ENCODE peak calls at places on chromosomes 16 and 17, in four cellular contexts. B is A549, L is HepG2, O is K562. U is an unnamed sample.

GRCh38 chr17:57924677-57925076 is 30.5 kb downstream of the CUEDC1 start:
- DNase-seq in B (no peak), L (no peak), O (no peak), U (no peak)

GRCh38 chr16:66930189-66930588 is 4.0 kb downstream of the CIAO2B start:
- DNase-seq in O (peak; percentile 50), L (peak; percentile 76), B (no peak), U (peak; percentile 85)

GRCh38 chr17:50361561-50362480 is 11.2 kb downstream of the MRPL27 start:
- DNase-seq in L (peak; percentile 75), B (peak; percentile 93), O (peak; percentile 93), U (peak; percentile 74)

GRCh38 chr16:2775317-2775716 is 1.8 kb downstream of the ELOB start:
- DNase-seq in L (no peak), O (no peak), B (no peak), U (no peak)

GRCh38 chr17:17671369-17672119 is 9.7 kb upstream of the RAI1 start:
- DNase-seq in B (no peak), O (no peak), L (no peak), U (no peak)

GRCh38 chr17:8375738-8376259 is 705 bp downstream of the KRABD2 start:
- DNase-seq in L (no peak), O (no peak), B (no peak), U (peak; percentile 29)

GRCh38 chr16:89449726-89450335 is 40.5 kb downstream of the ANKRD11 start:
- DNase-seq in B (no peak), L (no peak), O (no peak), U (peak; percentile 55)

GRCh38 chr16:85327731-85328664 is 215.7 kb upstream of the CIBAR2 start:
- DNase-seq in L (no peak), O (peak; percentile 90), B (no peak), U (no peak)

GRCh38 chr17:64073771-64074703 is 53.6 kb upstream of the ICAM2 start:
- DNase-seq in L (no peak), B (no peak), O (no peak), U (no peak)

GRCh38 chr17:57121308-57122042 is 36.4 kb downstream of the AKAP1 start:
- DNase-seq in B (peak; percentile 77), L (no peak), O (peak; percentile 59), U (peak; percentile 36)

GRCh38 chr16:55571-56136 is 2.0 kb downstream of the SNRNP25 start:
- DNase-seq in O (no peak), B (no peak), L (no peak), U (no peak)

GRCh38 chr17:5121186-5121841 is 5.5 kb downstream of the USP6 start:
- DNase-seq in O (no peak), L (no peak), B (no peak), U (no peak)

GRCh38 chr16:17346774-17347569 is 123.8 kb downstream of the XYLT1 start:
- DNase-seq in L (no peak), O (no peak), B (no peak), U (no peak)

GRCh38 chr16:27326738-27327585 is 13.2 kb downstream of the IL4R start:
- DNase-seq in O (no peak), L (peak; percentile 81), B (peak; percentile 84), U (peak; percentile 97)

GRCh38 chr17:58755577-58756245 is at the start of gene PPM1E:
- DNase-seq in O (peak; percentile 84), L (peak; percentile 27), B (peak; percentile 79), U (peak; percentile 26)

GRCh38 chr17:81090361-81091133 is 55.6 kb downstream of the BAIAP2 start:
- DNase-seq in O (peak; percentile 92), B (peak; percentile 36), L (no peak), U (no peak)

GRCh38 chr16:81457326-81458133 is 12.9 kb downstream of the CMIP start:
- DNase-seq in B (peak; percentile 95), L (peak; percentile 89), O (peak; percentile 88), U (peak; percentile 76)

GRCh38 chr17:44557653-44558285 is 485 bp downstream of the FZD2 start:
- DNase-seq in O (no peak), B (no peak), L (no peak), U (peak; percentile 72)

GRCh38 chr17:44556114-44556853 is 1.0 kb upstream of the FZD2 start:
- DNase-seq in O (peak; percentile 69), L (peak; percentile 15), B (peak; percentile 84), U (peak; percentile 63)

GRCh38 chr17:44559288-44560249 is 2.3 kb downstream of the FZD2 start:
- DNase-seq in L (no peak), B (no peak), O (no peak), U (no peak)

GRCh38 chr17:44556854-44557606 is at the start of gene FZD2:
- DNase-seq in B (peak; percentile 99), O (peak; percentile 95), L (peak; percentile 58), U (peak; percentile 99)

DNA sequence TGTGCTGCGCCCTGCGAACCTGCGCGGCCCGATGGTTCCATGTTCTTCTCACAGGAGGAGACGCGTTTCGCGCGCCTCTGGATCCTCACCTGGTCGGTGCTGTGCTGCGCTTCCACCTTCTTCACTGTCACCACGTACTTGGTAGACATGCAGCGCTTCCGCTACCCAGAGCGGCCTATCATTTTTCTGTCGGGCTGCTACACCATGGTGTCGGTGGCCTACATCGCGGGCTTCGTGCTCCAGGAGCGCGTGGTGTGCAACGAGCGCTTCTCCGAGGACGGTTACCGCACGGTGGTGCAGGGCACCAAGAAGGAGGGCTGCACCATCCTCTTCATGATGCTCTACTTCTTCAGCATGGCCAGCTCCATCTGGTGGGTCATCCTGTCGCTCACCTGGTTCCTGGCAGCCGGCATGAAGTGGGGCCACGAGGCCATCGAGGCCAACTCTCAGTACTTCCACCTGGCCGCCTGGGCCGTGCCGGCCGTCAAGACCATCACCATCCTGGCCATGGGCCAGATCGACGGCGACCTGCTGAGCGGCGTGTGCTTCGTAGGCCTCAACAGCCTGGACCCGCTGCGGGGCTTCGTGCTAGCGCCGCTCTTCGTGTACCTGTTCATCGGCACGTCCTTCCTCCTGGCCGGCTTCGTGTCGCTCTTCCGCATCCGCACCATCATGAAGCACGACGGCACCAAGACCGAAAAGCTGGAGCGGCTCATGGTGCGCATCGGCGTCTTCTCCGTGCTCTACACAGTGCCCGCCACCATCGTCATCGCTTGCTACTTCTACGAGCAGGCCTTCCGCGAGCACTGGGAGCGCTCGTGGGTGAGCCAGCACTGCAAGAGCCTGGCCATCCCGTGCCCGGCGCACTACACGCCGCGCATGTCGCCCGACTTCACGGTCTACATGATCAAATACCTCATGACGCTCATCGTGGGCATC is 1.3 kb downstream of the FZD2 start:
- DNase-seq in B (no peak), L (no peak), O (no peak), U (peak; percentile 60)
- TF ChIP-seq SMC3 in B (no peak), L (no peak), O (no peak), U (no peak)

GRCh38 chr17:29571883-29572681 is 3.6 kb downstream of the TP53I13 start:
- DNase-seq in O (no peak), L (no peak), B (no peak), U (no peak)
- TF ChIP-seq MAFK in O (no peak), L (no peak), B (no peak), U (no peak)

GRCh38 chr16:54291107-54291980 is 4.8 kb upstream of the IRX3 start:
- DNase-seq in L (no peak), B (no peak), O (no peak), U (no peak)

GRCh38 chr16:54287758-54288591 is 1.4 kb upstream of the IRX3 start:
- DNase-seq in L (no peak), B (no peak), O (no peak), U (no peak)

GRCh38 chr16:54288592-54289241 is 2.1 kb upstream of the IRX3 start:
- DNase-seq in O (no peak), B (no peak), L (no peak), U (no peak)

GRCh38 chr16:54290203-54291106 is 3.9 kb upstream of the IRX3 start:
- DNase-seq in B (no peak), O (no peak), L (no peak), U (no peak)

DNA sequence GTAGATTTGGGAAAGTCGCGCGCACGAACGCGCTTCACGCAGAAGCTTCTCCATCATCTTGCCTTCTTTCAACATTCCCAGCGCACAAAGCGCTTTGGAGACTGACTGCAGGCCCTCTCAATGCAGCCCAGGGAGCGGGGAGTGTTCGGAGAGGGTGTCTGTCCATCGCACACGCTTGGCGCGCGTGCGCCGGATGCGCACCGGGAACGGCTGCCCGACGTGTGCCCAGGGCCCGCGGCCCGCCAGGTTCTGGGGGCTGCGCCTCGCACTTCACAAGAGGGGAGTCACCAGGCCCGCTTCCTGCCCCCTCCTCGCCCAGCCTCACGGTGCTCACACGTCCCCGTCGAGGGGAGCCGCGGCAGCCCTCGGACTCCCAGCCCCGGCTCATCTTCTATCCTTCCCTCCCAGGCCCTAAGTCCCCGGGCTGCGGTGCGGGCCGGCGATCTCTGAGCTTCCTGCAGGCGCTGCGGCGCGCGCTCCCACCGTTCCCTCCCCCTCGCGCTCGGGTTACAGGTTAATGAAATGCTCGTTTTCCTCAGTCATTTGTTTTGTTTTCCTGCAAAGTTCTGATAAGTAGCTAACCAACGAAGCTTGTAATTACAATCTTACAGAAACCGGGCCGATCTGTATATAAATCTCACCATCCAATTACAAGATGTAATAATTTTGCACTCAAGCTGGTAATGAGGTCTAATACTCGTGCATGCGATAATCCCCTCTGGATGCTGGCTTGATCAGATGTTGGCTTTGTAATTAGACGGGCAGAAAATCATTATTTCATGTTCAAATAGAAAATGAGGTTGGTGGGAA is 2.9 kb upstream of the IRX3 start:
- DNase-seq in O (no peak), L (no peak), B (no peak), U (no peak)
- TF ChIP-seq SMC3 in O (no peak), L (no peak), B (no peak), U (no peak)

DNA sequence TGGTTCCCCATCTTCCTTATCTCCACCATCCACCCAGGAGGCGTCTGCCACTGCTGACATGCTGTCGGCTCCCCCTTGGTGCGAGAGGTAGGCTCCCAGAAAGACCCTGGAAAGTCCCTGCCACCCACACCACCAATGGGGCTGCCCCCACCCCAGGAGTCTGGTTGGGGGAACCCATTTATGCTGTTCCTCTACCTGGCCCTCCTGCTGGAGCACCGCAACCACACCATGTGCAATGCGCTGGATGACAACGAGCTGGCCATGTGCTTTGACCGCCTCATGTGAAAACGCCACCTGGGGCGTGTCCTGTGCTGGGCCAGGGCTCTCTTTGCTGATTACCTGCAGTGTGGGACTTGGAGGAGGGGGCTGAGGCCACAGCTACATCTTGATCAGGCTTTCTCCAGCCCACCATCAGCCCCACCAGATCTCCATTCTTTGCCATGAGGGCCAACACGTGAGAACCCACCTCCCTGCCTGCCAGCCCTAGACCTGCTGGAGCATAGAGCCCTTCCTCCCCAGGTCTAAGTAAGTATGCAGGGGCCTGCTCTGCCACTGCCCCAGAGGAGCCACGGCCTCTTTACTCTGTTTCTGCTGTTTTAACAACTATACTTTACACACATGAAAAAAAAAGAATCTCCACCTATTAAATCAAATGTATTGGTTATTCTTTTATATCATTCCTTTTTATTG is 7.9 kb upstream of the ALDH3A1 start:
- DNase-seq in L (no peak), O (no peak), B (no peak), U (no peak)
- TF ChIP-seq MAFK in L (no peak), O (no peak), B (no peak), U (no peak)

GRCh38 chr17:79917902-79918484 is 78.8 kb upstream of the CBX4 start:
- DNase-seq in B (no peak), O (no peak), L (no peak), U (no peak)
- TF ChIP-seq SMC3 in B (no peak), O (no peak), L (no peak), U (no peak)